ENCODE peak calls at places on chromosomes 13 and 19, in six cellular contexts. T is GM06990, J is choroid plexus epithelial cell, N is body of pancreas, K is uterus, W is brain microvascular endothelial cell. P is an unnamed sample.
A peak's percentile ranks its signal among the peaks of the same experiment; 100 is the strongest.

GRCh38 chr13:68927387-68928026 is 1180.1 kb upstream of the ATXN8OS start:
- DNase-seq in J (peak; percentile 11), W (no peak), T (no peak), K (no peak), N (no peak), P (no peak)

GRCh38 chr13:22800726-22801401 is 379.9 kb upstream of the SGCG start:
- DNase-seq in K (no peak), W (no peak), T (no peak), J (no peak), N (no peak), P (no peak)

GRCh38 chr13:99339230-99339721 is 32.1 kb upstream of the GPR183 start:
- DNase-seq in K (no peak), T (no peak), J (no peak), W (no peak), N (no peak), P (no peak)

GRCh38 chr19:23328211-23328610 is 67.1 kb downstream of the ZNF91 start:
- DNase-seq in J (no peak), N (no peak), K (no peak), W (no peak), T (no peak), P (no peak)

GRCh38 chr13:44436589-44437337 is 63.1 kb downstream of the SERP2 start:
- DNase-seq in W (peak; percentile 93), T (peak; percentile 16), J (peak; percentile 96), N (peak; percentile 95), K (peak; percentile 98), P (peak; percentile 39)

GRCh38 chr13:97974773-97975172 is 21.3 kb downstream of the IPO5 start:
- DNase-seq in N (no peak), T (no peak), W (no peak), K (no peak), J (peak; percentile 28), P (no peak)

GRCh38 chr19:54916822-54917221 is 10.9 kb downstream of the NCR1 start:
- DNase-seq in W (no peak), T (peak; percentile 25), K (no peak), N (no peak), J (no peak), P (no peak)

GRCh38 chr19:29666634-29667389 is 1.6 kb downstream of the PLEKHF1 start:
- DNase-seq in T (no peak), K (peak; percentile 82), N (peak; percentile 47), J (peak; percentile 84), W (peak; percentile 54), P (no peak)

GRCh38 chr19:23395041-23395721 is at the start of gene ZNF91:
- DNase-seq in J (peak; percentile 98), K (peak; percentile 97), T (peak; percentile 88), N (peak; percentile 96), W (peak; percentile 98), P (peak; percentile 76)

GRCh38 chr13:59568306-59568705 is 595.4 kb downstream of the DIAPH3 start:
- DNase-seq in N (no peak), W (no peak), J (no peak), T (no peak), K (no peak), P (no peak)

GRCh38 chr13:33213024-33213795 is 72.3 kb downstream of the STARD13 start:
- DNase-seq in J (peak; percentile 83), N (no peak), T (no peak), W (no peak), K (no peak), P (no peak)

GRCh38 chr19:38335949-38336637 is 463 bp downstream of the CATSPERG start:
- DNase-seq in T (peak; percentile 94), J (peak; percentile 97), K (peak; percentile 95), W (peak; percentile 93), N (peak; percentile 96), P (peak; percentile 91)

GRCh38 chr19:6066661-6067646 is 43.3 kb downstream of the RFX2 start:
- DNase-seq in N (peak; percentile 97), W (peak; percentile 94), T (no peak), J (peak; percentile 91), K (peak; percentile 96), P (no peak)

GRCh38 chr19:51108066-51108804 is at the start of gene CTU1:
- DNase-seq in J (peak; percentile 100), N (peak; percentile 99), W (peak; percentile 99), K (peak; percentile 99), T (peak; percentile 99), P (peak; percentile 93)
- TF ChIP-seq CTCF in J (no peak), N (no peak), W (no peak), K (peak; percentile 16), T (no peak), P (no peak)

GRCh38 chr19:22286151-22286810 is at the start of gene ZNF729:
- DNase-seq in N (no peak), J (no peak), T (no peak), K (no peak), W (no peak), P (no peak)
- TF ChIP-seq CTCF in N (no peak), J (no peak), T (no peak), K (no peak), W (no peak), P (no peak)

GRCh38 chr13:31050486-31051400 is 111.0 kb downstream of the HSPH1 start:
- DNase-seq in T (no peak), J (peak; percentile 41), W (no peak), N (no peak), K (no peak), P (no peak)
- TF ChIP-seq CTCF in T (no peak), J (peak; percentile 57), W (peak; percentile 59), N (no peak), K (no peak), P (no peak)

GRCh38 chr13:49098771-49099512 is 121.2 kb upstream of the MLNR start:
- DNase-seq in K (no peak), T (peak; percentile 28), N (no peak), W (no peak), J (peak; percentile 47), P (no peak)
- TF ChIP-seq CTCF in K (no peak), T (peak; percentile 39), N (no peak), W (peak; percentile 59), J (peak; percentile 54), P (no peak)

GRCh38 chr13:109764474-109765292 is 21.7 kb downstream of the IRS2 start:
- DNase-seq in K (no peak), J (no peak), N (no peak), T (no peak), W (no peak), P (no peak)
- TF ChIP-seq CTCF in K (no peak), J (peak; percentile 29), N (no peak), T (peak; percentile 9), W (peak; percentile 62), P (no peak)

GRCh38 chr19:2231621-2232221 is 4.4 kb downstream of the PLEKHJ1 start:
- DNase-seq in J (no peak), T (no peak), N (no peak), K (no peak), W (no peak), P (no peak)
- TF ChIP-seq CTCF in J (no peak), T (no peak), N (no peak), K (no peak), W (peak; percentile 25), P (no peak)